ENCODE peak calls at places on chromosome 19, in ten cellular contexts. C is stimulated activated CD4-positive, alpha-beta T cell treated with anti-CD3 and anti-CD28 coated beads, TNF-alpha, amount 100 ng/mL, for 48 hours; G is testis; X is stimulated activated CD8-positive, alpha-beta memory T cell treated with anti-CD3 and anti-CD28 coated beads, Interleukin-4, amount 100 ng/mL, for 4 hours; P is left kidney; V is HL-60; I is AG09319; W is T-cell; S is AML-193; J is cardiac muscle cell. D is an unnamed sample.

GRCh38 chr19:45470147-45471081 is 2.6 kb downstream of the FOSB start:
- DNase-seq in C (no peak), G (no peak), X (no peak), P (no peak), V (no peak), I (peak; percentile 41), W (no peak), S (no peak), J (peak; percentile 61), D (peak; percentile 84)

GRCh38 chr19:2561221-2561620 is 85.3 kb downstream of the GADD45B start:
- DNase-seq in C (no peak), G (no peak), X (no peak), P (no peak), V (no peak), I (no peak), W (no peak), S (no peak), J (no peak), D (no peak)

GRCh38 chr19:10289167-10289835 is 451 bp upstream of the ICAM5 start:
- DNase-seq in C (peak; percentile 64), G (no peak), X (no peak), P (peak; percentile 57), V (peak; percentile 43), I (no peak), W (peak; percentile 62), S (no peak), J (peak; percentile 58), D (no peak)

GRCh38 chr19:13241321-13242104 is 91.3 kb downstream of the IER2 start:
- DNase-seq in C (no peak), G (no peak), X (peak; percentile 27), P (no peak), V (no peak), I (no peak), W (peak; percentile 7), S (no peak), J (no peak), D (no peak)

GRCh38 chr19:52527954-52528326 is 472 bp downstream of the ZNF808 start:
- DNase-seq in C (no peak), G (no peak), X (no peak), P (peak; percentile 60), V (peak; percentile 1), I (no peak), W (no peak), S (no peak), J (peak; percentile 5), D (no peak)

GRCh38 chr19:30739394-30739793 is 367.2 kb downstream of the ZNF536 start:
- DNase-seq in C (no peak), G (no peak), X (no peak), P (no peak), V (no peak), I (no peak), W (no peak), S (no peak), J (no peak), D (no peak)

GRCh38 chr19:38693380-38694223 is 46.2 kb downstream of the ACTN4 start:
- DNase-seq in C (no peak), G (no peak), X (no peak), P (peak; percentile 96), V (peak; percentile 89), I (no peak), W (peak; percentile 16), S (peak; percentile 54), J (peak; percentile 76), D (peak; percentile 96)

GRCh38 chr19:45670670-45671453 is 2.8 kb downstream of the GIPR start:
- DNase-seq in C (peak; percentile 62), G (peak; percentile 85), X (no peak), P (peak; percentile 82), V (peak; percentile 43), I (no peak), W (no peak), S (no peak), J (peak; percentile 89), D (peak; percentile 72)

GRCh38 chr19:30001301-30001700 is 59.3 kb downstream of the URI1 start:
- DNase-seq in C (no peak), G (no peak), X (no peak), P (no peak), V (no peak), I (no peak), W (no peak), S (no peak), J (no peak), D (no peak)

GRCh38 chr19:35959040-35959967 is 23.1 kb downstream of the LRFN3 start:
- DNase-seq in C (peak; percentile 48), G (peak; percentile 60), X (peak; percentile 81), P (peak; percentile 29), V (no peak), I (no peak), W (peak; percentile 76), S (no peak), J (no peak), D (no peak)

GRCh38 chr19:14149509-14149994 is 13.2 kb upstream of the ASF1B start:
- DNase-seq in C (no peak), G (peak; percentile 74), X (no peak), P (peak; percentile 40), V (no peak), I (no peak), W (peak; percentile 59), S (no peak), J (peak; percentile 82), D (no peak)

GRCh38 chr19:48203227-48203793 is 32.8 kb downstream of the ZSWIM9 start:
- DNase-seq in C (no peak), G (no peak), X (no peak), P (no peak), V (no peak), I (no peak), W (no peak), S (no peak), J (no peak), D (no peak)

GRCh38 chr19:31969955-31970545 is 375.4 kb upstream of the ZNF507 start:
- DNase-seq in C (no peak), G (no peak), X (no peak), P (no peak), V (no peak), I (no peak), W (no peak), S (no peak), J (no peak), D (no peak)

GRCh38 chr19:57078802-57079201 is 41.0 kb upstream of the USP29 start:
- DNase-seq in C (no peak), G (no peak), X (no peak), P (peak; percentile 86), V (no peak), I (no peak), W (no peak), S (no peak), J (no peak), D (no peak)

GRCh38 chr19:34588846-34589245 is 88.1 kb downstream of the SCGB2B2 start:
- DNase-seq in C (no peak), G (no peak), X (no peak), P (no peak), V (no peak), I (no peak), W (no peak), S (no peak), J (no peak), D (no peak)

GRCh38 chr19:49440439-49441209 is 703 bp downstream of the SLC17A7 start:
- DNase-seq in C (no peak), G (no peak), X (no peak), P (no peak), V (no peak), I (no peak), W (no peak), S (no peak), J (no peak), D (no peak)

GRCh38 chr19:29961311-29961710 is 19.3 kb downstream of the URI1 start:
- DNase-seq in C (no peak), G (no peak), X (no peak), P (no peak), V (no peak), I (no peak), W (no peak), S (no peak), J (no peak), D (no peak)

GRCh38 chr19:7883105-7883504 is 5.2 kb upstream of the LRRC8E start:
- DNase-seq in C (no peak), G (no peak), X (no peak), P (no peak), V (no peak), I (no peak), W (no peak), S (no peak), J (no peak), D (no peak)

GRCh38 chr19:12802267-12803106 is 618 bp downstream of the THSD8 start:
- DNase-seq in C (no peak), G (no peak), X (no peak), P (peak; percentile 74), V (no peak), I (no peak), W (no peak), S (no peak), J (peak; percentile 21), D (no peak)

GRCh38 chr19:4233282-4233853 is 4.0 kb downstream of the EBI3 start:
- DNase-seq in C (peak; percentile 58), G (peak; percentile 53), X (peak; percentile 58), P (peak; percentile 66), V (peak; percentile 62), I (no peak), W (peak; percentile 54), S (no peak), J (peak; percentile 35), D (peak; percentile 11)

GRCh38 chr19:3463959-3464796 is 16.1 kb downstream of the SMIM24 start:
- DNase-seq in C (no peak), G (no peak), X (no peak), P (peak; percentile 55), V (no peak), I (no peak), W (no peak), S (no peak), J (no peak), D (no peak)

GRCh38 chr19:7349961-7350711 is 1.4 kb downstream of the ARHGEF18 start:
- DNase-seq in C (no peak), G (no peak), X (no peak), P (no peak), V (peak; percentile 85), I (no peak), W (peak; percentile 56), S (peak; percentile 49), J (no peak), D (no peak)

GRCh38 chr19:18044825-18045304 is 36.9 kb downstream of the ARRDC2 start:
- DNase-seq in C (peak; percentile 88), G (peak; percentile 74), X (peak; percentile 70), P (peak; percentile 84), V (peak; percentile 94), I (no peak), W (peak; percentile 78), S (peak; percentile 82), J (peak; percentile 76), D (peak; percentile 26)

GRCh38 chr19:3135961-3136683 is at the start of gene GNA15:
- DNase-seq in C (no peak), G (no peak), X (no peak), P (no peak), V (peak; percentile 90), I (no peak), W (peak; percentile 19), S (peak; percentile 59), J (no peak), D (no peak)

GRCh38 chr19:50204811-50205675 is 1.6 kb downstream of the MYH14 start:
- DNase-seq in C (no peak), G (peak; percentile 41), X (no peak), P (peak; percentile 91), V (no peak), I (no peak), W (no peak), S (no peak), J (no peak), D (no peak)

GRCh38 chr19:926595-927043 is 784 bp downstream of the ARID3A start:
- DNase-seq in C (no peak), G (no peak), X (no peak), P (no peak), V (peak; percentile 90), I (no peak), W (no peak), S (peak; percentile 65), J (peak; percentile 65), D (no peak)

GRCh38 chr19:44204772-44205171 is 7.6 kb upstream of the ZNF227 start:
- DNase-seq in C (no peak), G (no peak), X (no peak), P (no peak), V (no peak), I (no peak), W (no peak), S (no peak), J (no peak), D (no peak)

GRCh38 chr19:54415208-54415900 is at the start of gene TTYH1:
- DNase-seq in C (no peak), G (peak; percentile 59), X (no peak), P (no peak), V (no peak), I (no peak), W (peak; percentile 17), S (no peak), J (no peak), D (no peak)